ENCODE peak calls at places on chromosomes 12 and 14, in ten cellular contexts. P, A, G, V, D, B, M, R, F and N are unnamed samples.

GRCh38 chr14:95953111-95953724 is 76.6 kb downstream of the TUNAR start:
- DNase-seq in M (no peak), D (no peak), G (peak; percentile 11), F (peak; percentile 5), V (peak; percentile 5), B (no peak), R (no peak), A (no peak), P (no peak), N (peak; percentile 6)

GRCh38 chr14:94378527-94379290 is 9.7 kb downstream of the SERPINA1 start:
- DNase-seq in D (no peak), F (no peak), G (no peak), P (no peak), V (no peak), B (no peak), R (no peak), A (no peak), M (no peak), N (no peak)

GRCh38 chr14:51145246-51145645 is 50.3 kb upstream of the TRIM9 start:
- DNase-seq in F (peak; percentile 22), D (no peak), A (no peak), G (no peak), M (no peak), V (no peak), R (peak; percentile 43), P (no peak), B (no peak), N (no peak)

GRCh38 chr12:6764011-6764828 is 1.9 kb upstream of the PTMS start:
- DNase-seq in P (peak; percentile 99), D (peak; percentile 69), A (peak; percentile 17), G (peak; percentile 99), R (peak; percentile 96), M (no peak), V (peak; percentile 93), B (peak; percentile 97), F (peak; percentile 99), N (peak; percentile 99)

GRCh38 chr14:66379116-66379515 is 107.1 kb upstream of the CCDC196 start:
- DNase-seq in D (no peak), B (no peak), M (no peak), G (no peak), V (peak; percentile 100), F (no peak), A (no peak), P (no peak), R (no peak), N (no peak)

GRCh38 chr14:102928412-102929348 is 6.2 kb downstream of the AMN start:
- DNase-seq in B (no peak), P (peak; percentile 69), R (no peak), G (no peak), F (peak; percentile 29), M (peak; percentile 37), A (peak; percentile 55), D (peak; percentile 89), V (peak; percentile 63), N (peak; percentile 14)

GRCh38 chr14:59897757-59898383 is 22.1 kb upstream of the LRRC9 start:
- DNase-seq in D (no peak), G (peak; percentile 40), B (no peak), R (peak; percentile 28), M (no peak), A (no peak), F (peak; percentile 47), V (peak; percentile 48), P (peak; percentile 38), N (peak; percentile 53)

GRCh38 chr14:31090872-31091764 is 64.9 kb upstream of the STRN3 start:
- DNase-seq in R (no peak), G (peak; percentile 77), V (peak; percentile 92), A (no peak), P (no peak), F (peak; percentile 97), M (peak; percentile 85), D (no peak), B (no peak), N (peak; percentile 90)

GRCh38 chr14:101947577-101947903 is 16.8 kb upstream of the DYNC1H1 start:
- DNase-seq in M (no peak), D (no peak), P (no peak), F (no peak), R (no peak), A (peak; percentile 27), B (no peak), V (no peak), G (no peak), N (no peak)

GRCh38 chr14:30779210-30779609 is 95.1 kb upstream of the COCH start:
- DNase-seq in G (no peak), R (no peak), A (no peak), D (no peak), B (no peak), M (no peak), P (no peak), F (peak; percentile 61), V (peak; percentile 37), N (no peak)

GRCh38 chr14:87705439-87705896 is 287.5 kb downstream of the GALC start:
- DNase-seq in V (no peak), R (no peak), F (no peak), B (no peak), A (no peak), M (no peak), G (no peak), P (no peak), D (no peak), N (no peak)

GRCh38 chr12:12439636-12440035 is 82.8 kb downstream of the BORCS5 start:
- DNase-seq in M (peak; percentile 58), B (no peak), G (peak; percentile 10), P (no peak), D (no peak), R (no peak), F (peak; percentile 96), A (peak; percentile 6), V (peak; percentile 100), N (peak; percentile 98)

GRCh38 chr12:15534322-15534721 is 212.0 kb downstream of the PTPRO start:
- DNase-seq in M (no peak), P (no peak), B (no peak), R (no peak), V (no peak), F (no peak), G (no peak), D (peak; percentile 51), A (no peak), N (peak; percentile 67)

GRCh38 chr12:131892711-131893604 is 1.5 kb upstream of the ULK1 start:
- DNase-seq in M (no peak), B (no peak), R (no peak), G (no peak), V (no peak), D (no peak), A (no peak), F (no peak), P (peak; percentile 9), N (no peak)

GRCh38 chr14:90797451-90797850 is 18.8 kb downstream of the TTC7B start:
- DNase-seq in D (no peak), B (no peak), F (peak; percentile 22), M (peak; percentile 79), V (peak; percentile 35), A (no peak), R (no peak), G (no peak), P (no peak), N (peak; percentile 62)